ENCODE peak calls at places on chromosomes 2 and 18, in six cellular contexts. P is colonic mucosa, J is left ventricle myocardium inferior, E is brain microvascular endothelial cell, U is Peyer's patch, F is astrocyte. Z is an unnamed sample. For H3K27me3, the result is how much of the 10 kb centered on the place peaks cover.

GRCh38 chr2:116491292-116491691 is 1323.2 kb upstream of the DDX18 start:
- DNase-seq in P (no peak), U (no peak), F (no peak), J (no peak), E (no peak), Z (no peak)

GRCh38 chr2:185970148-185970852 is 231.7 kb downstream of the FSIP2 start:
- DNase-seq in J (no peak), U (peak), E (no peak), P (peak), F (peak), Z (no peak)

GRCh38 chr2:16821696-16822095 is 156.1 kb upstream of the CYRIA start:
- DNase-seq in P (no peak), U (no peak), J (no peak), F (peak), E (no peak), Z (no peak)

GRCh38 chr2:231861538-231861937 is 64.7 kb downstream of the NPPC start:
- DNase-seq in U (no peak), J (no peak), P (no peak), E (no peak), F (no peak), Z (no peak)

GRCh38 chr2:137168564-137168963 is 403.2 kb downstream of the THSD7B start:
- DNase-seq in F (peak), J (no peak), E (no peak), U (no peak), P (no peak), Z (no peak)

GRCh38 chr18:70289351-70290330 is 796 bp downstream of the SOCS6 start:
- DNase-seq in U (peak), F (no peak), P (peak), J (peak), E (no peak), Z (peak)

GRCh38 chr2:129329574-129329973 is 649.9 kb upstream of the RAB6C start:
- DNase-seq in U (no peak), J (no peak), E (no peak), P (no peak), F (no peak), Z (no peak)

GRCh38 chr18:51803029-51803428 is 537.0 kb upstream of the DCC start:
- DNase-seq in P (no peak), U (no peak), J (no peak), F (no peak), E (no peak), Z (no peak)

GRCh38 chr18:59502222-59502898 is 143.3 kb upstream of the LMAN1 start:
- DNase-seq in P (no peak), U (no peak), J (peak), E (peak), F (peak), Z (no peak)

GRCh38 chr2:90221300-90221651 is 1529.8 kb downstream of the RPIA start:
- DNase-seq in P (no peak), E (no peak), J (no peak), F (no peak), U (no peak), Z (no peak)

GRCh38 chr18:78984941-78985784 is 5.5 kb downstream of the SALL3 start:
- DNase-seq in P (no peak), F (no peak), E (no peak), U (no peak), J (no peak), Z (no peak)

GRCh38 chr18:67318651-67319050 is 197.9 kb downstream of the DSEL start:
- DNase-seq in U (no peak), F (peak), J (no peak), P (no peak), E (peak), Z (no peak)

GRCh38 chr2:3428577-3428976 is 49.1 kb downstream of the TRAPPC12 start:
- DNase-seq in E (no peak), P (no peak), F (no peak), J (no peak), U (no peak), Z (no peak)

GRCh38 chr2:168277276-168277675 is 29.9 kb upstream of the STK39 start:
- DNase-seq in E (no peak), U (no peak), F (no peak), P (no peak), J (no peak), Z (no peak)

GRCh38 chr2:150410809-150411208 is 76.7 kb downstream of the RND3 start:
- DNase-seq in U (no peak), F (peak), E (peak), P (no peak), J (no peak), Z (no peak)

GRCh38 chr2:162090109-162090508 is 16.1 kb upstream of the DPP4 start:
- DNase-seq in P (no peak), F (no peak), J (no peak), U (no peak), E (no peak), Z (no peak)

GRCh38 chr2:119659601-119660342 is 19.2 kb upstream of the TMEM177 start:
- DNase-seq in U (peak), J (no peak), F (no peak), E (peak), P (peak), Z (no peak)

GRCh38 chr2:145765889-145766288 is 1246.0 kb upstream of the ZEB2 start:
- DNase-seq in E (no peak), U (no peak), P (no peak), F (no peak), J (no peak), Z (no peak)
- TF ChIP-seq CTCF in E (no peak), U (no peak), P (no peak), F (no peak), J (no peak), Z (no peak)

GRCh38 chr2:237453671-237454070 is 33.4 kb upstream of the MLPH start:
- DNase-seq in J (no peak), U (no peak), P (no peak), F (no peak), E (no peak), Z (no peak)

GRCh38 chr2:237450108-237450507 is 36.1 kb upstream of the COL6A3 start:
- DNase-seq in F (no peak), U (no peak), P (no peak), J (no peak), E (no peak), Z (no peak)

GRCh38 chr2:237451582-237452469 is 35.2 kb upstream of the MLPH start:
- DNase-seq in P (no peak), E (no peak), J (no peak), U (no peak), F (no peak), Z (no peak)

GRCh38 chr2:237450583-237450982 is 36.5 kb upstream of the MLPH start:
- DNase-seq in E (no peak), P (no peak), F (no peak), J (no peak), U (no peak), Z (no peak)

GRCh38 chr2:237452846-237453245 is 34.2 kb upstream of the MLPH start:
- DNase-seq in U (no peak), E (peak), J (no peak), P (no peak), F (no peak), Z (no peak)
- H3K27me3 ChIP-seq in U (under half), E (under half), J (under half), P (under half), F (under half), Z (under half)

GRCh38 chr2:216110620-216111019 is 1.5 kb downstream of the XRCC5 start:
- DNase-seq in E (no peak), P (no peak), J (no peak), F (no peak), U (no peak), Z (no peak)
- H3K4me3 ChIP-seq in E (peak), P (peak), J (peak), F (peak), U (peak), Z (peak)

GRCh38 chr18:65704051-65704450 is 46.8 kb upstream of the CDH7 start:
- DNase-seq in E (no peak), F (no peak), U (no peak), P (no peak), J (no peak), Z (no peak)

GRCh38 chr18:65706646-65707045 is 44.2 kb upstream of the CDH7 start:
- DNase-seq in P (no peak), J (no peak), U (no peak), E (no peak), F (no peak), Z (no peak)
- TF ChIP-seq CTCF in P (no peak), J (no peak), U (no peak), E (no peak), F (no peak), Z (no peak)

DNA sequence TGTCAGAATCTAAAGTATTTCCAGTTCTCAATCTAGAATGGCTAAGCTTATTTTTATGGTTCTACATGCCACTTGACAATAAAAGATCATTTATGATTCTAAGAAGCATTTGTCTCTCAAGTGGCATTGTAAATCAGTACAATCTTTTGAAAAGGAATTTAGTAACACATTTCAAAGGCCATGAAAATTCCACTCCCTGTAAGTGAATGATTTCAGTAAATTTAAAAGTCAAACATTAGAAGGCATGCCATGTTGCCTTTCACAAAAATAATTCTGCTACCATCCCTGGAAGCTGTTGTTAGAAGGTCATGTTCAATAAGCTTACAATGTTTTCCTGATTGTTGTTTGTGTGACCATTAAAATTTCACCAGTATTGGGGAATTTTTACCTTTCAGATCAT is 142.9 kb downstream of the RPIA start:
- DNase-seq in U (no peak), P (no peak), F (no peak), J (no peak), E (no peak), Z (no peak)
- H3K27me3 ChIP-seq in U (under half), P (under half), F (under half), J (under half), E (under half), Z (under half)

DNA sequence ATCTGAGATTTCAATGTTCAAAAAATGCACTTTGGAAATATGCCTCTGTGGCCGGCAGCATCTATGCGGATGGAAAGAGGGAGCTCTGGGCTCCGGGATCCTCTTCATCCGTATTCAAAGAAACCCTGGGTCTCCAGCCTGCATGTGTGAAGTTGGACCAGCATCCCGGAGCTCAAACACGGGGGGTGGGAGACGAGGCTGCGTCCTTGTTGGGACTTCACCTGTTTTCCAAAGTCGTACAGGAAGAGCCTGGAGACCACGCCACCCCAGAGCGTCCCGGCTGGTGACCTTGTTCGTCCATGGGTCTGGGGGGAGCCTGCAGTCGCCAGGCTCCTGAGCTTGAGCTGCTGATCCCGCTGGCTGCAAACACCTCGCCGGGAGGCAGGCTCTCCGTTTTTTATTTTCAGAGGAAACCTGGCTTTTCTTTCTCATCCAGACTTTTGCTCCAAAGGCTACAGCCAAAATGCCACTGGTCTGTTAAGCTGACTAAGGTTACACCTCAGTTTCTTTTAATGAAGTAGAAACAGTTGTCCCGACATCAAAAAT is 77.4 kb downstream of the PTGR3 start:
- DNase-seq in U (peak), F (no peak), P (peak), J (no peak), E (no peak), Z (no peak)
- H3K4me3 ChIP-seq in U (no peak), F (no peak), P (no peak), J (peak), E (no peak), Z (no peak)

DNA sequence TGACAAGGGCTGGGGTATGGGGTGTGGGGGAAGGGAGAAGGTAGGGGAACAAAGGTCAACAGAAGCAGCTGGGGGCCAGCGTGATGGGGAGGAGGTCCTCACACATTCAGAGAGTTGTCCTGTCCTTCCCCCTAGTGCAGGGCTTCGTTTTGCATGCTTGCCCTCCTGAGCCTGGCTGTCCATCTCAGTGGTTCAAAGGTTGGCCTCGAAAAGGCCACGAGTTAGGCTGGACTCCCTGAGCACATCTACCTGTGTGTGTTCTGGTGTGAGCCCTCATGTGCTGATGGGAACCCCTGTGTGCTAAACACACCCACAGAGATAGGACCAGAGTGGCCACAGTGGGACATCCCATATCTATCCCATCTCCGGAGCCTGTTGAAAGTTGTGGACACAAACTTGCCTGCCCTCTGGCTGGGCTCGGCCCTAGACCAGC is 51.9 kb downstream of the EPAS1 start:
- DNase-seq in F (no peak), E (no peak), J (no peak), P (no peak), U (no peak), Z (no peak)
- TF ChIP-seq CTCF in F (no peak), E (no peak), J (no peak), P (no peak), U (no peak), Z (no peak)

Z was measured in GM06990.